ENCODE peak calls at places on chromosome 13, in four cellular contexts. E is adrenal gland, L is GM12878, X is breast epithelium. M is an unnamed sample. For H3K27me3, the result is how much of the 10 kb centered on the place peaks cover.

GRCh38 chr13:90594694-90595093 is 752.8 kb upstream of the MIR17HG start:
- DNase-seq in L (no peak), E (no peak), X (no peak), M (no peak)

GRCh38 chr13:66532146-66532545 is 698.0 kb downstream of the PCDH9 start:
- DNase-seq in X (no peak), E (no peak), L (no peak), M (no peak)

GRCh38 chr13:97386832-97387486 is 47.0 kb upstream of the RAP2A start:
- DNase-seq in X (no peak), L (no peak), E (peak), M (no peak)

GRCh38 chr13:41263261-41263971 is at the start of gene MTRF1:
- DNase-seq in E (peak), L (peak), X (peak), M (peak)

GRCh38 chr13:108342369-108343289 is 73.1 kb downstream of the TNFSF13B start:
- DNase-seq in X (no peak), E (no peak), L (peak), M (no peak)

GRCh38 chr13:34894756-34895155 is 47.3 kb upstream of the NBEA start:
- DNase-seq in E (no peak), L (no peak), X (no peak), M (no peak)

GRCh38 chr13:41065098-41065497 is 3.8 kb downstream of the WBP4 start:
- DNase-seq in X (no peak), E (no peak), L (no peak), M (no peak)

GRCh38 chr13:88176231-88176630 is 505.1 kb downstream of the SLITRK5 start:
- DNase-seq in E (no peak), X (no peak), L (no peak), M (no peak)

GRCh38 chr13:80533175-80533574 is 192.2 kb upstream of the SPRY2 start:
- DNase-seq in L (no peak), X (no peak), E (no peak), M (no peak)

GRCh38 chr13:81393110-81393509 is 1052.2 kb upstream of the SPRY2 start:
- DNase-seq in X (no peak), E (no peak), L (no peak), M (no peak)

DNA sequence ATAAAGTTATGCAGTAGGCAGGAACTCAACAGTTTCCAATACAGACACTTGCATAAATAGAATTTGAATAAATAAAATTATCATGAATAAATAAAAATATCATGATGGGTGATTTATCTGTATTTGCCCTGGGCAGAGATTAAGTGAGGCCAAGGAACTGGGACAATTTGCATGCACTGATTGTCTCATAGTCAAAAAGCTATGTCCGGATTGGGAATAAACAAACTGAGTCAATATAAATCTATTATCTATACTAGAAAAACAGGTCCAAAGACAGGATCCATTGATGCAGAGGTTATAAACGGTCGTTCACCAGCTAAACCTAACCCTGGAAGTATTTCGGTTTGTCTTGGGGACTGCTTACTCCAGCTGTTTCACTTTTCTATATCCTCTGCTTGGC is 26.2 kb upstream of the FBXL3 start:
- DNase-seq in L (no peak), E (no peak), X (no peak), M (no peak)
- H3K27ac ChIP-seq in L (no peak), E (no peak), X (no peak), M (no peak)

GRCh38 chr13:60427285-60427684 is 30.3 kb downstream of the TDRD3 start:
- DNase-seq in E (no peak), L (peak), X (no peak), M (no peak)
- TF ChIP-seq POLR2A in E (no peak), L (no peak), X (no peak), M (no peak)

DNA sequence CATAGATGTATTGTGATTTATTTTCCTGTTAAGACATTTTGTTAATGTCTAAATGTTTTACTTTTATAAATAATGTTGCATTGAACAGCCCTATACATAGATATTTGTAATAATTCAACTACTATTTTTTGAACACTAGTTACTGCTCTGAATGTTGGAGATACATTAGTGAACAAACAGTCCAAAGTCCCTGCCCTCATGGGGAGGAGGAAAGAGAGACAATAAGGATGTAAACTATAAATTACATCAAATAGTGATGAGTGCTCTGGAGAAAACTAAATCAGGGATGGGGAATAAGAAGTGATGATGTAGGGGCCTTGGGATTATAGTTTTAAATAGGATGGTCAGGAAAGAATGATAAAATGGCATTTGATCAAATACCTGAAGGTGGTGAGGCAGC is 12.3 kb upstream of the INTS6 start:
- DNase-seq in X (no peak), L (no peak), E (no peak), M (no peak)
- H3K27me3 ChIP-seq in X (under half), L (under half), E (under half), M (under half)

DNA sequence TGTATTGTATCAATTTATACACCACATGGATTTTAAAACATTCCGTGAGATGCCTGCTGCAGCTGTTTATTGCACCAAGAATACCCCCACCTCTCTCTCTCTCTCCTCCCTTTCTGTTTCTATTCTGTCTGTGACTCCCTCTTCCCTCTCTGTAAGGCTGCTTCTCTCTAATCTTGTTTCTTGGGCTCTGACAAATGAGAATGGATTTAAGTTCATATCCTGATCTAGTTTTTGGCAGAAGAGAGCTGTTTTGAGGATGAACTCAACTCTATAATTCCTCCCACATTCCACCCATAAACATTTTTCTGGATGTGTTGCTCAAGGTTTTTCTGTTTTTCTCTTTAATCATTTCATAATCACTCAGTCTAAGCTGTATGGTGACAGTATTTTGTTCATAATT is 144.3 kb upstream of the FRY start:
- DNase-seq in L (no peak), E (no peak), X (no peak), M (no peak)
- H3K27ac ChIP-seq in L (no peak), E (no peak), X (no peak), M (no peak)